ENCODE peak calls at places on chromosomes 7 and 10, in eight cellular contexts. Y is A673, G is transverse colon, I is hepatocyte, M is psoas muscle, R is PC-9, L is Panc1, U is suprapubic skin. J is an unnamed sample.

GRCh38 chr10:19500959-19501358 is 315.3 kb upstream of the PLXDC2 start:
- DNase-seq in Y (no peak), G (no peak), I (no peak), M (no peak), R (no peak), L (no peak), U (no peak), J (no peak)

GRCh38 chr7:142025896-142026295 is 30.2 kb downstream of the MGAM start:
- DNase-seq in Y (no peak), G (no peak), I (no peak), M (no peak), R (no peak), L (no peak), U (no peak), J (no peak)

GRCh38 chr10:100909506-100910260 is 3.1 kb upstream of the SLF2 start:
- DNase-seq in Y (peak; percentile 37), G (no peak), I (peak; percentile 33), M (no peak), R (no peak), L (no peak), U (no peak), J (no peak)

GRCh38 chr10:132497083-132497680 is 40.4 kb upstream of the INPP5A start:
- DNase-seq in Y (no peak), G (no peak), I (no peak), M (peak; percentile 60), R (no peak), L (no peak), U (peak; percentile 55), J (no peak)

GRCh38 chr10:60312818-60313588 is 76.7 kb downstream of the ANK3 start:
- DNase-seq in Y (peak; percentile 67), G (no peak), I (no peak), M (no peak), R (peak; percentile 8), L (no peak), U (no peak), J (no peak)

GRCh38 chr10:35607475-35608316 is 2.6 kb downstream of the GJD4 start:
- DNase-seq in Y (no peak), G (no peak), I (no peak), M (no peak), R (no peak), L (no peak), U (no peak), J (no peak)

GRCh38 chr10:24446739-24447138 is 237.8 kb downstream of the KIAA1217 start:
- DNase-seq in Y (no peak), G (no peak), I (no peak), M (no peak), R (peak; percentile 46), L (no peak), U (no peak), J (peak; percentile 88)

GRCh38 chr10:75117996-75118395 is 6.5 kb downstream of the SAMD8 start:
- DNase-seq in Y (no peak), G (no peak), I (no peak), M (no peak), R (no peak), L (no peak), U (no peak), J (no peak)

GRCh38 chr10:31426425-31426824 is 107.4 kb downstream of the ZEB1 start:
- DNase-seq in Y (peak; percentile 71), G (no peak), I (peak; percentile 8), M (no peak), R (no peak), L (peak; percentile 41), U (no peak), J (peak; percentile 65)

GRCh38 chr7:121419201-121420148 is 23.4 kb upstream of the FAM3C start:
- DNase-seq in Y (no peak), G (no peak), I (peak; percentile 52), M (no peak), R (no peak), L (no peak), U (no peak), J (no peak)

GRCh38 chr7:90771281-90771680 is 175.2 kb downstream of the CDK14 start:
- DNase-seq in Y (no peak), G (no peak), I (no peak), M (no peak), R (no peak), L (no peak), U (no peak), J (no peak)

GRCh38 chr10:23198940-23199767 is 7.0 kb downstream of the PTF1A start:
- DNase-seq in Y (peak; percentile 40), G (no peak), I (no peak), M (no peak), R (no peak), L (no peak), U (no peak), J (no peak)

GRCh38 chr10:21399392-21400015 is 126.0 kb downstream of the SKIDA1 start:
- DNase-seq in Y (peak; percentile 68), G (no peak), I (peak; percentile 68), M (no peak), R (peak; percentile 44), L (no peak), U (no peak), J (peak; percentile 95)

GRCh38 chr10:86647773-86648705 is 6.3 kb upstream of the OPN4 start:
- DNase-seq in Y (peak; percentile 78), G (no peak), I (no peak), M (no peak), R (peak; percentile 33), L (no peak), U (peak; percentile 60), J (no peak)

GRCh38 chr7:112112822-112113255 is 93.4 kb downstream of the DOCK4 start:
- DNase-seq in Y (no peak), G (no peak), I (no peak), M (no peak), R (no peak), L (no peak), U (peak; percentile 66), J (peak; percentile 7)

GRCh38 chr10:71837085-71837827 is 13.8 kb downstream of the PSAP start:
- DNase-seq in Y (peak; percentile 69), G (no peak), I (no peak), M (no peak), R (no peak), L (no peak), U (peak; percentile 44), J (no peak)

GRCh38 chr10:117596666-117597065 is 54.1 kb downstream of the EMX2 start:
- DNase-seq in Y (no peak), G (no peak), I (peak; percentile 51), M (no peak), R (no peak), L (no peak), U (no peak), J (no peak)

GRCh38 chr7:157656195-157656769 is 319.5 kb downstream of the DNAJB6 start:
- DNase-seq in Y (no peak), G (no peak), I (no peak), M (no peak), R (no peak), L (no peak), U (no peak), J (no peak)

GRCh38 chr7:76408121-76408560 is 1.4 kb downstream of the SSC4D start:
- DNase-seq in Y (no peak), G (no peak), I (no peak), M (no peak), R (no peak), L (no peak), U (no peak), J (no peak)

GRCh38 chr7:106071999-106072714 is 40.0 kb downstream of the SYPL1 start:
- DNase-seq in Y (peak; percentile 59), G (peak; percentile 53), I (peak; percentile 48), M (no peak), R (no peak), L (no peak), U (no peak), J (no peak)
- H3K4me3 ChIP-seq in Y (no peak overlapping the region), G (no peak overlapping the region), I (no peak overlapping the region), M (no peak overlapping the region), R (peak overlapping the region; percentile 24), L (no peak overlapping the region), U (no peak overlapping the region), J (no peak overlapping the region)

GRCh38 chr10:63711361-63711760 is 190.2 kb downstream of the REEP3 start:
- DNase-seq in Y (no peak), G (no peak), I (peak; percentile 53), M (peak; percentile 76), R (no peak), L (no peak), U (no peak), J (no peak)
- H3K27ac ChIP-seq in Y (peak overlapping the region; percentile 79), G (peak overlapping the region; percentile 86), I (peak overlapping the region; percentile 77), M (peak overlapping the region; percentile 87), R (peak overlapping the region; percentile 53), L (peak overlapping the region; percentile 82), U (peak overlapping the region; percentile 81), J (no peak overlapping the region)

DNA sequence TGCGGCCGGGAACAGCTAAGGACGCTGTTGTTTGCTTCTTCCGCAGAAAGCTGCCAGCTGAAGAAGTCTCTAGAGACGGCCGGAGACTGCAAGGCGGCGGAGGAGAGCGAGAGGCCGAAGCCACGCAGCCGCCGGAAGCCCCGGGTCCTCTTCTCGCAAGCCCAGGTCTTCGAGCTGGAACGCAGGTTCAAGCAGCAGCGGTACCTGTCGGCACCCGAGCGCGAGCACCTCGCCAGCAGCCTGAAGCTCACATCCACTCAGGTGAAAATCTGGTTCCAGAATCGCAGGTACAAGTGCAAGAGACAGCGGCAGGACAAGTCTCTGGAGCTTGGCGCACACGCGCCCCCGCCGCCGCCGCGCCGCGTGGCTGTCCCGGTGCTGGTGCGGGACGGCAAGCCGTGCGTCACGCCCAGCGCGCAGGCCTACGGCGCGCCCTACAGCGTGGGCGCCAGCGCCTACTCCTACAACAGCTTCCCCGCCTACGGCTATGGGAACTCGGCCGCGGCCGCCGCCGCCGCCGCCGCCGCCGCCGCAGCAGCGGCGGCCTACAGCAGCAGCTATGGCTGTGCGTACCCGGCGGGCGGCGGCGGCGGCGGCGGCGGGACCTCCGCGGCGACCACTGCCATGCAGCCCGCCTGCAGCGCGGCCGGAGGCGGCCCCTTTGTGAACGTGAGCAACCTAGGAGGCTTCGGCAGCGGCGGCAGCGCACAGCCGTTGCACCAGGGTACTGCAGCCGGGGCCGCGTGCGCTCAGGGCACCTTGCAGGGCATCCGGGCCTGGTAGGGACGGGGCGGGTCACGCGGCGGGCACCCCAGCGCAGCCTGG is 2.4 kb downstream of the NKX2-3 start:
- DNase-seq in Y (peak; percentile 64), G (peak; percentile 32), I (peak; percentile 71), M (no peak), R (no peak), L (no peak), U (no peak), J (no peak)
- H3K27me3 ChIP-seq in Y (peaks cover 96% of the 10 kb centered on the region), G (peaks cover 100% of the 10 kb centered on the region), I (peaks cover 98% of the 10 kb centered on the region), M (peaks cover 81% of the 10 kb centered on the region), R (peaks cover 15% of the 10 kb centered on the region), L (peaks cover 26% of the 10 kb centered on the region), U (peaks cover 100% of the 10 kb centered on the region), J (peaks cover 94% of the 10 kb centered on the region)

DNA sequence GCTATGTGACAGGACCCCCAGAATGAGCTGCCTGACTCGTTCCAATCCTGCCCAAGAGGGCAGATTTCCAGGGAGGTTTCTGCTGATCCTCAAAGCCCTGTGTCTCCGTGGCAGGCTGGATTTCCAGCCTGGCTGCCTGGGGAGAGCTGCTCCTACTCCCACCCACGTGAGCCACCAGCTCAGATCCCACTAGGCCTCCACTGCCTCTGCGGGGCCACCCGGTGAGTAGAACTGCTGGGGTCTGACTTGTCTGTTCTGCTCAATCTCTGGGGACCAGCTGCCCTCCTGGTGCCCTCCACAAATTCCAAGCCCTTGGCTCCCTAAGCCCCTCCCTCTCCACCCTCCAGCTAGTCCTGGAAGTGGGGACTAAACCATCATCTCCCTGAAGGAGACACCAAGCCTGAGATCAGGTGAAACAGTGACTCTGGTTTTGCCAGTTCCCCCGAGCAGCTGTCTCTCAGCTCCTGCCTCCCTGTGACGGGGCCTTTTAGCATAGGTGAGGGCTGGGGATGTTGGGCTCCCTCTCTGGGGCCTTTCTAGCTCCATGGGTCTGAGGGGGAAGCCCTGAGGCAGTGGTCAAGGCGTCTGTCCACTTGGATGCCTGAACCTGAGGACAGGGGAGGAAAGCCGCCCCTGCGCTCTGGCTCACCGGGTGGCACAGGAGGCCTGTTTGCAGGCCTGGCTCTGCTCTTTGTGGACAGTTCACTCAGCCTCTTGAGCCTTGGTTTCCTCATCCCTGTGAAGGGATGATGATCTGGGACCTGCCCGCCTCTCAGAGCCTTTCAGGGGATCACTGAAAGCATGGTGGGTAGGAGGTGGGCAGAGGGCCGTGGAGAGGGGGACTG is 5.6 kb downstream of the FAM241B start:
- DNase-seq in Y (no peak), G (no peak), I (no peak), M (no peak), R (no peak), L (no peak), U (peak; percentile 44), J (no peak)
- H3K4me3 ChIP-seq in Y (no peak overlapping the region), G (no peak overlapping the region), I (no peak overlapping the region), M (no peak overlapping the region), R (no peak overlapping the region), L (no peak overlapping the region), U (no peak overlapping the region), J (no peak overlapping the region)

J was measured in AG04450.